ENCODE peak calls at places on chromosomes 2 and 18, in four cellular contexts. N is HepG2, X is K562, K is A549. A is an unnamed sample.

GRCh38 chr2:10787176-10787968 is 25.2 kb downstream of the PDIA6 start:
- DNase-seq in N (peak), X (peak), K (no peak), A (no peak)

GRCh38 chr2:70143314-70144150 is 47.3 kb downstream of the C2orf42 start:
- DNase-seq in N (peak), X (peak), K (no peak), A (no peak)

GRCh38 chr2:238100049-238100820 is at the start of gene ESPNL:
- DNase-seq in N (no peak), X (peak), K (no peak), A (peak)

GRCh38 chr18:55695091-55695490 is 107.1 kb upstream of the TCF4 start:
- DNase-seq in N (no peak), X (no peak), K (no peak), A (no peak)

GRCh38 chr18:33901894-33902512 is 322.7 kb downstream of the NOL4 start:
- DNase-seq in N (no peak), X (no peak), K (no peak), A (no peak)

GRCh38 chr2:201158111-201158929 is 24.6 kb upstream of the CASP10 start:
- DNase-seq in N (peak), X (peak), K (peak), A (peak)

GRCh38 chr2:225113356-225114015 is 71.2 kb upstream of the DOCK10 start:
- DNase-seq in N (no peak), X (no peak), K (no peak), A (no peak)

GRCh38 chr2:235813398-235813797 is 319.6 kb downstream of the AGAP1 start:
- DNase-seq in N (no peak), X (no peak), K (no peak), A (no peak)

GRCh38 chr2:85712849-85713612 is 18.9 kb downstream of the GNLY start:
- DNase-seq in N (no peak), X (no peak), K (no peak), A (no peak)

GRCh38 chr2:38130877-38131276 is 54.9 kb upstream of the CYP1B1 start:
- DNase-seq in N (no peak), X (no peak), K (no peak), A (no peak)

GRCh38 chr2:38129410-38129809 is 53.5 kb upstream of the CYP1B1 start:
- DNase-seq in N (no peak), X (no peak), K (no peak), A (no peak)

GRCh38 chr2:38127277-38127676 is 51.3 kb upstream of the CYP1B1 start:
- DNase-seq in N (no peak), X (no peak), K (no peak), A (no peak)

GRCh38 chr2:38129987-38130386 is 54.0 kb upstream of the CYP1B1 start:
- DNase-seq in N (no peak), X (no peak), K (no peak), A (no peak)

GRCh38 chr2:38128653-38129052 is 52.7 kb upstream of the CYP1B1 start:
- DNase-seq in N (no peak), X (no peak), K (no peak), A (no peak)
- TF ChIP-seq RNF2 in N (no peak), X (no peak), K (no peak), A (no peak)

GRCh38 chr2:45780541-45781463 is 129.3 kb downstream of the PRKCE start:
- DNase-seq in N (no peak), X (no peak), K (no peak), A (no peak)
- TF ChIP-seq RNF2 in N (no peak), X (no peak), K (no peak), A (no peak)

DNA sequence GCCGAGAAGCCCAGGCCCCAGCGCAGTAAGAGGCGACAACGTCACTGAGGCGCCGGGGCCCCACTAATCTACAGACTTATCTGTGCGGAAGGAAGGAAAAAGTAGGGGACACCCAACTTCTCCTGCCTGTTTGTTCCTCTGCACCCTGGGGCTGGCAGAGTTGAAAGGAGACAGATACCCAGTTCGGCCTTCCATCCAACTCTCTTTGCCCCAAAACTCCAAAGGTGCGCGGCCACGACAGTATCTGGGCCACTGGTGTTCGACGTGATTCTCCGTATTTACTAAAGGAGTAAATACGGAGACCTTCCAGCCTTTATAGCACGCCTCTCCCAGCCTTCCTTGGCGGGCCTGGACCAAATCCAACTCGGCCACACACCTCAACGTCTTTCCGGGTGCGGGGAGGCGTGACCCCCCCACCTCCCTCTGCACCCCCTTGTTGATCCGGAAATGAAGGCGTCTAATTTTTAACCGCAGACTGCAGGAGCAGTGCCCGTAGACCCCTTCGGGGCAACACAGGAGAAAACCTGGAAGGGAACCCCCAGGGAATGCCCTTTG is 1.6 kb downstream of the SMAD7 start:
- DNase-seq in N (no peak), X (no peak), K (no peak), A (no peak)
- TF ChIP-seq RNF2 in N (no peak), X (no peak), K (no peak), A (no peak)

GRCh38 chr2:65402780-65403528 is 29.4 kb downstream of the SPRED2 start:
- DNase-seq in N (no peak), X (no peak), K (no peak), A (no peak)
- TF ChIP-seq RNF2 in N (no peak), X (no peak), K (no peak), A (no peak)

GRCh38 chr18:30886998-30887397 is 155.5 kb downstream of the DSC3 start:
- DNase-seq in N (no peak), X (no peak), K (no peak), A (no peak)

GRCh38 chr18:30888344-30888743 is 154.2 kb downstream of the DSC3 start:
- DNase-seq in N (no peak), X (no peak), K (no peak), A (no peak)

GRCh38 chr18:30889582-30890301 is 152.8 kb downstream of the DSC3 start:
- DNase-seq in N (no peak), X (peak), K (no peak), A (no peak)
- TF ChIP-seq RNF2 in N (no peak), X (no peak), K (no peak), A (no peak)

DNA sequence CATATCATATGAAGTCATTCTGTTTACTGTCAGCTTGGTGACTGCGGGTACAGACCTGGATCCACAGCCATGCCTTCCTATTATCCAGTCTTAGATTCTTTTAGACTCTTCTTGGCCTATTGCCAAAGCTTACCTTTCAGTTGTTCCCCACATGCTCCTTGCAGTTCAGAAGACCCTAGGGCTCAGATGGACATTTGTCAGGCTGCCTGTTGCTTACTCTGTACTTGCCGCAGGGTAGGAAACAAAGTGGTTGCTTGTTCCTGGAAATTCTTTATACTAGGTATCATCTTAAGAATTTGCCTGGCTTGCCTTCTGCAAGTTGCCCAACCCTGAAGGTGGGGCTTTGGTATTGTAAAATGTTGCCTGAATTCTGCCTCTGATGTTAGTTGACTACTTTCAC is 24.4 kb downstream of the CD28 start:
- DNase-seq in N (no peak), X (no peak), K (no peak), A (no peak)
- TF ChIP-seq RNF2 in N (no peak), X (no peak), K (no peak), A (no peak)

GRCh38 chr2:209113030-209113429 is 310.8 kb upstream of the MAP2 start:
- DNase-seq in N (no peak), X (no peak), K (no peak), A (no peak)
- TF ChIP-seq RNF2 in N (no peak), X (no peak), K (no peak), A (no peak)

DNA sequence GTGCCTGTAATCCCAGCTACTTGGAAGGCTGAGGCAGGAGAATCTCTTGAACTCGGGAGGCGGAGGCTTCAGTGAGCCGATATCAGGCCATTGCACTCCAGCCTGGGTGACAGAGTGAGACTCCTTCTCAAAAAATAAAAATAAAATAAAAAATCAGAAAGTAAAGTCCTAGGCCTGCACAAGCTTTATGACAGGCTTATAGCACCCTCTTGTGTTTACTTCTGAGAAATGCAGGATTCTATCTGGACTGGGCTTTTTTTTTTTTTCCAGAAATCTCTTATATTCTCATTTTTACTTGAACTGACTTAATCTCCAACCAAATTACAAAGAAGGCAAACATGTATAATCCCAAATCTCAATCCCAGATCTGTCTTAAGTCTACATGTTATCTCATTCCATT is 26.1 kb upstream of the REG3G start:
- DNase-seq in N (no peak), X (peak), K (no peak), A (no peak)
- TF ChIP-seq RNF2 in N (no peak), X (no peak), K (no peak), A (no peak)

DNA sequence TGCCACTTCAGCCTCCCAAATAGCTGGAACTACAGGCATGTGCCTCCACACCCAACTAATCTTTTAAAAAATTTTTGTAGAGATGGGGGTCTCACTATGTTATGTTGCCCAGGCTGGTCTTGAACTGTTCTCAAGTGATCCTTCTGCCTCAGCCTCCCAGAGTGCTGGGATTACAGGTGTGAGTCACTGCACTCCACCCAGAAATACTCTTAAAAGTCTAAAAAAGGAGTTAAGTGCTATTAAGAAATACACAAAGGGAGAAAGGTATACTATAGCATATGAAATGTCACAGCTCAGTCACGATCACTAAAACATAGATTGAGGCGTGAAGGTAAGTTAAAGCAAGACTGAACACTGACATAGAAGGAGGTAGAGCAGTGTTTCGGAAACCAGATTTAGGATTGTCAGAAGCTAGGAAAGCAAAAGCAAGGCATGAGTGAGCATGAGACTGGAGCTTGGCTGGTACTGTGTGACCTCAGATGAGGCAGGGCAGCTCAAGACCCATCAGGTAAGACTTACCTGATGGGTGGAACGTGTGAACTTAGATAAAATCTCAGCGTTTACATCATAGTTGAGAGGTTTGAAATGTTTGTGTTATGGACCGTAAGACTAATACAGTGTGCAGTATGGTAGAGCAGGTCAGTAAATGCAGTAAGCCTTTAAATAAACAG is 9.2 kb downstream of the CCNYL1 start:
- DNase-seq in N (no peak), X (no peak), K (no peak), A (no peak)
- TF ChIP-seq RNF2 in N (no peak), X (no peak), K (no peak), A (no peak)

GRCh38 chr2:170823800-170824153 is 7.1 kb downstream of the GAD1 start:
- DNase-seq in N (no peak), X (no peak), K (no peak), A (peak)

GRCh38 chr2:170824526-170825015 is 7.9 kb downstream of the GAD1 start:
- DNase-seq in N (no peak), X (no peak), K (no peak), A (no peak)

GRCh38 chr2:170822292-170822884 is 5.7 kb downstream of the GAD1 start:
- DNase-seq in N (no peak), X (no peak), K (no peak), A (peak)

GRCh38 chr2:170821631-170822291 is 5.1 kb downstream of the GAD1 start:
- DNase-seq in N (no peak), X (no peak), K (no peak), A (peak)

GRCh38 chr2:170822885-170823799 is 6.5 kb downstream of the GAD1 start:
- DNase-seq in N (no peak), X (peak), K (no peak), A (peak)
- TF ChIP-seq RNF2 in N (no peak), X (peak), K (no peak), A (peak)